ENCODE peak calls at places on chromosomes 5 and 9, in six cellular contexts. I, D, P, J, U and X are unnamed samples.

GRCh38 chr9:98339987-98340564 is 84.6 kb upstream of the TBC1D2 start:
- DNase-seq in J (no peak), P (no peak), U (no peak), D (no peak), I (no peak), X (no peak)

GRCh38 chr9:116857321-116857720 is 170.2 kb downstream of the TRIM32 start:
- DNase-seq in U (no peak), D (no peak), I (no peak), P (no peak), J (no peak), X (no peak)

GRCh38 chr9:88313364-88314220 is 74.7 kb upstream of the SPIN1 start:
- DNase-seq in U (no peak), I (no peak), D (no peak), J (no peak), P (no peak), X (no peak)

GRCh38 chr9:85569988-85570387 is 171.8 kb downstream of the AGTPBP1 start:
- DNase-seq in I (peak), U (no peak), J (no peak), D (no peak), P (no peak), X (no peak)

GRCh38 chr5:58077966-58078365 is 381.9 kb downstream of the PLK2 start:
- DNase-seq in J (no peak), D (no peak), P (no peak), I (no peak), U (no peak), X (peak)

GRCh38 chr9:118961857-118962256 is 407.4 kb downstream of the BRINP1 start:
- DNase-seq in I (peak), J (no peak), D (no peak), P (no peak), U (no peak), X (peak)

GRCh38 chr5:133497608-133498348 is 114.6 kb downstream of the FSTL4 start:
- DNase-seq in D (peak), J (no peak), P (no peak), I (no peak), U (no peak), X (no peak)

GRCh38 chr9:4298255-4299005 is 1.4 kb downstream of the GLIS3 start:
- DNase-seq in P (no peak), D (peak), U (peak), J (peak), I (peak), X (no peak)

GRCh38 chr9:28921857-28922500 is 1348.7 kb upstream of the C9orf72 start:
- DNase-seq in I (no peak), P (no peak), U (no peak), D (no peak), J (no peak), X (no peak)

GRCh38 chr5:143871672-143872071 is 59.7 kb downstream of the HMHB1 start:
- DNase-seq in J (no peak), U (no peak), D (no peak), I (no peak), P (no peak), X (no peak)
- H3K4me3 ChIP-seq in J (no peak), U (no peak), D (no peak), I (no peak), P (no peak), X (no peak)

GRCh38 chr9:81083062-81083461 is 606.3 kb downstream of the TLE1 start:
- DNase-seq in P (no peak), J (no peak), U (no peak), D (no peak), I (peak), X (peak)
- TF ChIP-seq CTCF in P (peak), J (no peak), U (no peak), D (no peak), I (peak), X (peak)

DNA sequence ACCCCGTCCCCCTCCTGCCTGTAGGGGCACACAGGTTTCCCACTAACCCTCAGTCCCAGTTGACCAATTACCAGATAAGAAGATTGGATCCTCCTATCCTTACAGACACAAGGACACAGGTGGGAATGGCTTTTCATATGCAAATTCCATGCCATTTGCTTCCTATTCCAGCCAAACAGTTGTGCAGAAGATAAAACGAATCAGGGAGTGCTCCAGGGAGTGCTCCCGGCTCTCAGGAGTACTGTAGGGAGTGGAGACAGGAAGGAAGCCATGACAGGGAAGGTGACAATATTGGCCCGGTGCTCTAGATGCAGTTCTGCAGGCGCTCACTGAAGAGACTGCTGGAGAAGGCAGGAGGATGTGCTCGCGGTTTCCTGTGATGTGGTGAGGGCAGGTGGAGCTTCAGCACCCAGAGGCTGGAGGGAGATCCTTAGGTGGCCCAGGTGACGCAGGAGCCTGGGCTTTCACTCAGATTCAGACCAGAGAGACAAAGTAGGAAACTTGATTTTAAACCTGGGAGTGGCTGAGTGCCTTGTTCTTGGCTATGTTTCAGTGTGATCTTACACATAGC is 260.0 kb downstream of the AUH start:
- DNase-seq in J (no peak), P (no peak), I (no peak), U (no peak), D (no peak), X (no peak)
- H3K4me3 ChIP-seq in J (no peak), P (no peak), I (no peak), U (no peak), D (no peak), X (no peak)

GRCh38 chr5:168876419-168876818 is 297.3 kb upstream of the PANK3 start:
- DNase-seq in I (no peak), D (no peak), J (no peak), P (no peak), U (no peak), X (no peak)

GRCh38 chr5:168875839-168876238 is 296.7 kb upstream of the PANK3 start:
- DNase-seq in I (peak), J (no peak), P (no peak), U (no peak), D (no peak), X (no peak)

GRCh38 chr5:168877132-168877895 is 298.1 kb upstream of the PANK3 start:
- DNase-seq in I (no peak), J (no peak), P (no peak), D (no peak), U (no peak), X (no peak)

GRCh38 chr5:168872246-168872645 is 293.1 kb upstream of the PANK3 start:
- DNase-seq in I (no peak), P (no peak), U (no peak), J (no peak), D (no peak), X (no peak)

GRCh38 chr5:168874713-168875380 is 295.7 kb upstream of the PANK3 start:
- DNase-seq in U (no peak), P (no peak), D (peak), I (peak), J (no peak), X (no peak)
- TF ChIP-seq CTCF in U (no peak), P (no peak), D (no peak), I (peak), J (no peak), X (peak)

DNA sequence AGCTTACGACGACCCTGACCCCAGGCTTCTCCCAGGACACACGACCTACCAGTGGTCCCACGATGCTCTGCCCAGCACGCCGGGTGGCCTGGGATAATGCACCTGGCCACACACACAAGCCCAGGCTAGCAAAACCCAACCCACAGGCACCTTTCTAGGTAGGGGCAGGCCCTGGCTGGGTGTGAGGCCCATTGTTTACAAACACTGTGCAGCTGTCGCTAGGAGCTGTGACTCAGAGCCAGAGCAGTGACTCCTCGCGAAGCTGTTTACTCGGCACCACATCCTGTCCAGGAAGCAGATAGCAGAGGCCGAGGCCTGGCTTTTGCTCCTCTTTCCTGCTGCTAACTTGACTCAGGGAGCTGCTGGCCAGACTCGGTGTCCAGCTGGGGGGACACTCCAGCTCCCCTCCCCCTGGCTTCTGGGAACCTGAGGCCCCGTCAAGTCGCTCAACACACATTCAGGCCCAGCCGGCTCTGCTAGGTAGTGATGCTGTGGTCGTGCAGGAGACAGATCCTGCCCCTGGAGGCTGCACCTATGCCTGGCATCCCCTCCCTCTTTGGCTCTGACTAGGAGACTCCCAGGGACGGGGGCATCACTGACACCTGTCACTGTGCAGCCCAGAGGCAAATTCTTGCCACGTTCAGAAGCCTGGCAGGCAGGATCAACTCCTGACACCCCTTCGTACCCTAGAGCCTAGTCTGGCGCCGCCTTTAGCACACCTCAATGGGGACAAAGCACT is 12.8 kb upstream of the RALGDS start:
- DNase-seq in U (peak), J (peak), I (peak), P (peak), D (peak), X (peak)
- H3K4me3 ChIP-seq in U (peak), J (no peak), I (no peak), P (no peak), D (no peak), X (no peak)

GRCh38 chr5:177601577-177602457 is 1.9 kb downstream of the B4GALT7 start:
- DNase-seq in U (no peak), J (no peak), I (no peak), D (peak), P (no peak), X (no peak)
- TF ChIP-seq CTCF in U (peak), J (no peak), I (no peak), D (no peak), P (no peak), X (peak)

GRCh38 chr5:122163151-122164069 is 34.1 kb downstream of the ZNF474 start:
- DNase-seq in U (peak), J (no peak), P (no peak), D (no peak), I (no peak), X (no peak)
- H3K4me3 ChIP-seq in U (no peak), J (no peak), P (no peak), D (no peak), I (no peak), X (no peak)

GRCh38 chr9:127049581-127049980 is 72.9 kb downstream of the ANGPTL2 start:
- DNase-seq in J (no peak), D (peak), I (no peak), U (no peak), P (no peak), X (no peak)

GRCh38 chr9:127050152-127050551 is 72.3 kb downstream of the ANGPTL2 start:
- DNase-seq in P (no peak), U (no peak), I (no peak), J (no peak), D (no peak), X (no peak)

GRCh38 chr9:127047971-127048370 is 74.5 kb downstream of the ANGPTL2 start:
- DNase-seq in P (no peak), D (peak), I (no peak), J (no peak), U (no peak), X (no peak)

GRCh38 chr9:127050581-127050980 is 71.9 kb downstream of the ANGPTL2 start:
- DNase-seq in J (no peak), D (no peak), P (no peak), U (no peak), I (no peak), X (no peak)

DNA sequence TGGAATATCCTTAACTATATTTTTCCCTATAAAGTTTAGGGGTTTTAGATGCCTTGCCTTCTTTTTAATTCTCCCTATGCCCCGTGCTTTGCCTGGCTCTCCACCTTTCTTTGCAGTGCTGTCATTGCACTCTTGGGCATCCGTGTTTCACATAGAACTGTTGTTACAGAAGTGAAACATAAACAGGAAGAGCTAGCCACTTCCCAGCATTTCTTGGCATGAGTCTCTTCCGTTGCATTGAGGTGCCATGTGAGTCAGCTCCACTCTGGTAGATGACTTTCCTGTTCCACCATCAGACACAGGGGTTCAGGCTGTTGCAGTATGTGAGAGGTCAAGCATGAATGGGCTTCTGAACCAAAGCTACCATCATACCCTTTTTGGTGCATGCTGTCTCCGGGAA is 73.4 kb downstream of the ANGPTL2 start:
- DNase-seq in J (peak), U (no peak), D (no peak), P (peak), I (peak), X (peak)
- TF ChIP-seq CTCF in J (no peak), U (peak), D (no peak), P (peak), I (no peak), X (peak)

GRCh38 chr9:127716412-127716811 is 533 bp downstream of the TTC16 start:
- DNase-seq in I (no peak), P (no peak), J (no peak), D (no peak), U (no peak), X (no peak)
- H3K4me3 ChIP-seq in I (no peak), P (peak), J (no peak), D (no peak), U (peak), X (no peak)